ENCODE peak calls at places on chromosome 22, in ten cellular contexts. L is suprapubic skin, Y is right lobe of liver, Z is lower lobe of right lung, B is cardiac fibroblast, E is fibroblast of mammary gland, O is lower leg skin, D is spleen, W is AG04449, V is brain microvascular endothelial cell. S is an unnamed sample.

GRCh38 chr22:25090225-25090651 is 109.4 kb upstream of the CRYBB3 start:
- DNase-seq in O (no peak), Z (no peak), W (no peak), D (no peak), B (no peak), L (no peak), Y (no peak), V (no peak), E (no peak), S (no peak)

GRCh38 chr22:24810043-24810749 is 4.2 kb downstream of the SGSM1 start:
- DNase-seq in O (no peak), B (peak), V (no peak), Y (no peak), L (no peak), D (no peak), Z (no peak), W (no peak), E (no peak), S (no peak)

GRCh38 chr22:17861909-17862308 is 87.6 kb upstream of the BID start:
- DNase-seq in V (no peak), B (no peak), W (no peak), L (no peak), E (no peak), O (no peak), D (no peak), Y (no peak), Z (no peak), S (no peak)

GRCh38 chr22:37462426-37462825 is 23.8 kb downstream of the MFNG start:
- DNase-seq in Y (no peak), O (no peak), V (no peak), W (no peak), E (no peak), L (no peak), Z (no peak), D (no peak), B (no peak), S (no peak)

GRCh38 chr22:21937041-21937820 is 15.4 kb downstream of the PPM1F start:
- DNase-seq in L (no peak), Y (peak), W (no peak), V (no peak), E (peak), Z (peak), B (peak), O (peak), D (peak), S (no peak)

GRCh38 chr22:48264586-48264985 is 1502.1 kb downstream of the TBC1D22A start:
- DNase-seq in O (peak), Z (no peak), E (no peak), W (no peak), B (no peak), L (peak), Y (no peak), V (no peak), D (no peak), S (no peak)

GRCh38 chr22:31040542-31041398 is 40.3 kb upstream of the SMTN start:
- DNase-seq in O (no peak), B (no peak), D (no peak), W (no peak), E (no peak), V (no peak), Z (no peak), L (no peak), Y (no peak), S (no peak)

GRCh38 chr22:18012528-18012927 is 11.8 kb downstream of the MICAL3 start:
- DNase-seq in B (no peak), D (no peak), V (no peak), Y (no peak), E (peak), L (no peak), Z (no peak), W (no peak), O (peak), S (no peak)

GRCh38 chr22:17815703-17816254 is 41.5 kb upstream of the BID start:
- DNase-seq in W (no peak), O (no peak), V (no peak), Z (no peak), D (no peak), Y (no peak), B (no peak), L (no peak), E (no peak), S (no peak)

GRCh38 chr22:20479612-20480196 is 15.9 kb downstream of the KLHL22 start:
- DNase-seq in E (peak), V (no peak), Y (no peak), O (no peak), W (no peak), L (no peak), B (peak), Z (no peak), D (no peak), S (no peak)

GRCh38 chr22:37068859-37069258 is 17.3 kb downstream of the KCTD17 start:
- DNase-seq in Y (no peak), B (no peak), V (no peak), O (no peak), W (no peak), E (no peak), D (no peak), Z (no peak), L (no peak), S (no peak)

GRCh38 chr22:20319041-20319744 is 667 bp downstream of the DGCR6L start:
- DNase-seq in L (peak), W (no peak), B (peak), E (no peak), V (no peak), Z (peak), O (peak), D (peak), Y (peak), S (no peak)

GRCh38 chr22:32926600-32926999 is 125.1 kb downstream of the TIMP3 start:
- DNase-seq in L (no peak), Y (no peak), E (peak), W (no peak), V (peak), O (no peak), D (no peak), Z (no peak), B (peak), S (peak)

GRCh38 chr22:36901411-36902142 is 11.9 kb upstream of the CSF2RB start:
- DNase-seq in B (no peak), V (no peak), L (no peak), Z (no peak), E (no peak), W (no peak), O (no peak), D (no peak), Y (no peak), S (no peak)

GRCh38 chr22:23552573-23552972 is 27.5 kb downstream of the IGLL1 start:
- DNase-seq in D (no peak), W (no peak), O (no peak), E (no peak), L (no peak), V (no peak), B (no peak), Y (no peak), Z (no peak), S (no peak)

GRCh38 chr22:40024201-40025061 is 29.7 kb downstream of the FAM83F start:
- DNase-seq in E (peak), B (peak), L (no peak), Y (peak), Z (peak), V (peak), D (peak), W (no peak), O (no peak), S (peak)

GRCh38 chr22:33544707-33545106 is 375.6 kb downstream of the LARGE1 start:
- DNase-seq in V (peak), Z (no peak), L (no peak), E (peak), D (no peak), W (no peak), Y (no peak), O (no peak), B (peak), S (peak)

GRCh38 chr22:26259510-26259909 is 90.2 kb downstream of the SEZ6L start:
- DNase-seq in W (no peak), E (peak), L (no peak), D (no peak), Z (no peak), Y (no peak), B (peak), V (no peak), O (no peak), S (peak)

GRCh38 chr22:37607010-37607911 is 1.4 kb upstream of the GGA1 start:
- DNase-seq in B (peak), O (peak), W (no peak), Z (peak), E (peak), L (peak), D (peak), V (peak), Y (peak), S (no peak)

GRCh38 chr22:38941488-38941987 is 15.9 kb upstream of the APOBEC3A start:
- DNase-seq in B (no peak), D (no peak), E (peak), W (no peak), Z (peak), L (peak), Y (no peak), O (no peak), V (no peak), S (no peak)

GRCh38 chr22:37501610-37502341 is 15.6 kb upstream of the MFNG start:
- DNase-seq in D (no peak), B (peak), W (peak), E (peak), V (peak), Y (peak), O (no peak), Z (peak), L (no peak), S (no peak)

GRCh38 chr22:44937216-44937615 is 72.6 kb downstream of the PHF21B start:
- DNase-seq in V (no peak), W (no peak), L (no peak), O (no peak), Y (no peak), B (no peak), E (no peak), D (no peak), Z (no peak), S (no peak)

GRCh38 chr22:17012267-17012666 is 4.2 kb upstream of the GAB4 start:
- DNase-seq in W (no peak), L (no peak), Y (no peak), V (no peak), O (no peak), Z (no peak), E (no peak), B (no peak), D (no peak), S (no peak)

GRCh38 chr22:24465566-24465965 is 29.6 kb upstream of the UPB1 start:
- DNase-seq in Z (no peak), V (peak), W (no peak), B (peak), D (no peak), O (no peak), L (no peak), Y (no peak), E (peak), S (no peak)

GRCh38 chr22:23749747-23750373 is 1.1 kb downstream of the ZNF70 start:
- DNase-seq in Y (no peak), O (no peak), Z (no peak), W (no peak), D (no peak), L (no peak), E (no peak), V (no peak), B (peak), S (no peak)

GRCh38 chr22:46764779-46765485 is 2.5 kb downstream of the TBC1D22A start:
- DNase-seq in V (no peak), Z (peak), Y (no peak), B (no peak), O (no peak), L (no peak), D (peak), W (no peak), E (no peak), S (no peak)

GRCh38 chr22:46763051-46763705 is 728 bp downstream of the TBC1D22A start:
- DNase-seq in D (peak), Z (peak), V (no peak), B (peak), L (no peak), E (peak), O (peak), Y (no peak), W (no peak), S (no peak)

GRCh38 chr22:46762238-46763050 is at the start of gene TBC1D22A:
- DNase-seq in B (peak), O (peak), Y (peak), Z (peak), L (peak), V (peak), E (peak), W (no peak), D (peak), S (peak)

GRCh38 chr22:46766611-46767010 is 4.2 kb downstream of the TBC1D22A start:
- DNase-seq in O (no peak), L (no peak), Z (peak), E (no peak), B (no peak), Y (no peak), D (peak), V (no peak), W (no peak), S (no peak)

DNA sequence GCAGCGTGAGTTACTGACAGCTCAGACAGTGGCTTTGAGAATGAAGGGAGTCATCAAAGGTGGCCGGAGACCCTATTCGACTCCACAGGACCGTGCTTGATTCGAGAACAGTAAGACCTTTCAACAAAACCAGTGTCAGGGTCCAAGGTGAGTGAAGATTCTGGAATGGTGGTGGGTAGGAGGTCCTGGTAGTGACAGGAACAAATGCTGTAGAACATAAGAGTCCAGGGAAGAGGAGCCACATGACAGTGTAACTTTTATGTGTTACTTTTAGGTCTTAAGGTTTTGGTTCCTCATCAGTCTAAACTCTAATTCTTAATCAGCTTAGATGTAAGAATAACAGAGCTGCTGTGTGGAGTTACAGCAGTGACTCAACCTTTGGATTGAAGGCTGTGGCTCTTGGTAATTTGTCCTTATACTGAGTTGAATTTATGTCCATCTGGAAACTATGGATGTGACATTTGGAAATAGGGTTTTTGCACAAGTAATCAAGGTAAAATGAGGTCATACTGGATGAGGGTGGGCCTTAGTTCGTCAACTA is 1.8 kb downstream of the TBC1D22A start:
- DNase-seq in Z (no peak), L (no peak), Y (no peak), V (no peak), O (no peak), D (peak), E (no peak), B (no peak), W (no peak), S (no peak)
- H3K4me3 ChIP-seq in Z (no peak), L (no peak), Y (no peak), V (no peak), O (no peak), D (peak), E (no peak), B (no peak), W (peak), S (no peak)

GRCh38 chr22:49929553-49929979 is 11.1 kb downstream of the CRELD2 start:
- DNase-seq in W (no peak), Z (peak), Y (peak), O (no peak), E (peak), L (no peak), V (no peak), D (peak), B (peak), S (no peak)
- TF ChIP-seq CTCF in W (peak), Z (peak), Y (peak), O (no peak), E (peak), L (peak), V (peak), D (peak), B (no peak), S (peak)

GRCh38 chr22:41262250-41262765 is 21.6 kb upstream of the CHADL start:
- DNase-seq in D (no peak), L (no peak), B (no peak), V (no peak), W (no peak), O (no peak), Z (no peak), E (no peak), Y (no peak), S (no peak)
- H3K4me3 ChIP-seq in D (no peak), L (no peak), B (no peak), V (no peak), W (no peak), O (no peak), Z (no peak), E (no peak), Y (no peak), S (no peak)

GRCh38 chr22:49550766-49551362 is 276.8 kb downstream of the BRD1 start:
- DNase-seq in Z (peak), O (peak), D (peak), E (no peak), W (no peak), Y (no peak), V (no peak), B (no peak), L (peak), S (no peak)
- TF ChIP-seq CTCF in Z (no peak), O (no peak), D (no peak), E (no peak), W (no peak), Y (no peak), V (no peak), B (no peak), L (no peak), S (no peak)